ENCODE peak calls at places on chromosome 1, in six cellular contexts. F is nucleus accumbens, T is NCI-H2107, M is small intestine, U is heart left ventricle, G is Right ventricle myocardium superior. L is an unnamed sample.

GRCh38 chr1:113784104-113784779 is 25.0 kb upstream of the PHTF1 start:
- DNase-seq in G (no peak), F (no peak), T (no peak), U (no peak), M (peak), L (no peak)

GRCh38 chr1:18316764-18317163 is 164.0 kb upstream of the KLHDC7A start:
- DNase-seq in T (no peak), G (no peak), F (no peak), U (no peak), M (no peak), L (no peak)

GRCh38 chr1:15856888-15857287 is 9.4 kb downstream of the SPEN start:
- DNase-seq in G (no peak), M (no peak), F (no peak), U (no peak), T (no peak), L (no peak)

GRCh38 chr1:78003882-78004718 is 639 bp upstream of the DNAJB4 start:
- DNase-seq in T (no peak), M (no peak), G (peak), U (peak), F (peak), L (no peak)

GRCh38 chr1:56525463-56526155 is 53.8 kb downstream of the PLPP3 start:
- DNase-seq in T (no peak), U (peak), F (no peak), G (peak), M (peak), L (no peak)

GRCh38 chr1:156704930-156705320 is 458 bp downstream of the CRABP2 start:
- DNase-seq in T (no peak), F (no peak), M (no peak), U (no peak), G (no peak), L (no peak)

GRCh38 chr1:208997726-208998312 is 585.7 kb upstream of the CAMK1G start:
- DNase-seq in U (no peak), G (no peak), M (no peak), T (no peak), F (no peak), L (no peak)

GRCh38 chr1:190159146-190159545 is 318.5 kb downstream of the BRINP3 start:
- DNase-seq in U (no peak), T (no peak), F (no peak), M (no peak), G (no peak), L (no peak)

GRCh38 chr1:150146853-150147542 is 2.7 kb upstream of the PLEKHO1 start:
- DNase-seq in T (no peak), G (no peak), U (no peak), M (no peak), F (no peak), L (no peak)

GRCh38 chr1:67085326-67085725 is 31.4 kb upstream of the SLC35D1 start:
- DNase-seq in G (no peak), F (no peak), U (no peak), M (no peak), T (no peak), L (no peak)

L was measured in NCI-H1105.